ENCODE peak calls at places on chromosomes 5 and 9, in four cellular contexts. One of them, this sample, is unnamed.

GRCh38 chr9:134621558-134622110 is 20.0 kb upstream of the COL5A1 start:
- DNase-seq in HL-60: no peak
- DNase-seq in AG04450: no peak
- DNase-seq in foreskin fibroblast: no peak
- DNase-seq in this sample: no peak

GRCh38 chr5:173232499-173233346 is 2.3 kb downstream of the NKX2-5 start:
- DNase-seq in HL-60: no peak
- DNase-seq in AG04450: no peak
- DNase-seq in foreskin fibroblast: no peak
- DNase-seq in this sample: no peak

GRCh38 chr9:123686131-123686848 is 243.6 kb downstream of the DENND1A start:
- DNase-seq in HL-60: no peak
- DNase-seq in AG04450: no peak
- DNase-seq in foreskin fibroblast: no peak
- DNase-seq in this sample: no peak

GRCh38 chr9:98484218-98484617 is 224.5 kb downstream of the GABBR2 start:
- DNase-seq in HL-60: no peak
- DNase-seq in AG04450: no peak
- DNase-seq in foreskin fibroblast: peak; percentile 30
- DNase-seq in this sample: no peak

GRCh38 chr5:132259061-132259851 is 1.8 kb downstream of the PDLIM4 start:
- DNase-seq in HL-60: no peak
- DNase-seq in AG04450: peak; percentile 74
- DNase-seq in foreskin fibroblast: peak; percentile 96
- DNase-seq in this sample: no peak

GRCh38 chr5:78783434-78784130 is 135.0 kb upstream of the LHFPL2 start:
- DNase-seq in HL-60: no peak
- DNase-seq in AG04450: no peak
- DNase-seq in foreskin fibroblast: no peak
- DNase-seq in this sample: no peak

GRCh38 chr5:73030995-73031394 is 75.2 kb downstream of the FCHO2 start:
- DNase-seq in HL-60: no peak
- DNase-seq in AG04450: peak; percentile 62
- DNase-seq in foreskin fibroblast: peak; percentile 84
- DNase-seq in this sample: no peak

GRCh38 chr5:131538177-131538593 is 96.8 kb downstream of the RAPGEF6 start:
- DNase-seq in HL-60: peak; percentile 28
- DNase-seq in AG04450: no peak
- DNase-seq in foreskin fibroblast: peak; percentile 72
- DNase-seq in this sample: no peak

GRCh38 chr5:66717455-66718373 is 121.5 kb downstream of the MAST4 start:
- DNase-seq in HL-60: no peak
- DNase-seq in AG04450: no peak
- DNase-seq in foreskin fibroblast: no peak
- DNase-seq in this sample: no peak

GRCh38 chr5:159899067-159900049 is 16.9 kb upstream of the ADRA1B start:
- DNase-seq in HL-60: no peak
- DNase-seq in AG04450: no peak
- DNase-seq in foreskin fibroblast: peak; percentile 57
- DNase-seq in this sample: no peak

GRCh38 chr9:102069969-102070368 is 331.5 kb upstream of the GRIN3A start:
- DNase-seq in HL-60: no peak
- DNase-seq in AG04450: no peak
- DNase-seq in foreskin fibroblast: no peak
- DNase-seq in this sample: no peak

GRCh38 chr5:178426326-178427130 is 163.7 kb downstream of the COL23A1 start:
- DNase-seq in HL-60: no peak
- DNase-seq in AG04450: no peak
- DNase-seq in foreskin fibroblast: no peak
- DNase-seq in this sample: no peak

GRCh38 chr5:2751592-2752021 is at the start of gene IRX2:
- DNase-seq in HL-60: no peak
- DNase-seq in AG04450: no peak
- DNase-seq in foreskin fibroblast: peak; percentile 97
- DNase-seq in this sample: no peak

GRCh38 chr5:66558562-66558961 is 37.6 kb upstream of the MAST4 start:
- DNase-seq in HL-60: no peak
- DNase-seq in AG04450: no peak
- DNase-seq in foreskin fibroblast: no peak
- DNase-seq in this sample: peak; percentile 8

GRCh38 chr5:173618927-173619519 is 2.6 kb upstream of the BOD1 start:
- DNase-seq in HL-60: peak; percentile 49
- DNase-seq in AG04450: no peak
- DNase-seq in foreskin fibroblast: peak; percentile 32
- DNase-seq in this sample: peak; percentile 34

GRCh38 chr5:127838661-127839060 is 135.5 kb downstream of the CCDC192 start:
- DNase-seq in HL-60: no peak
- DNase-seq in AG04450: no peak
- DNase-seq in foreskin fibroblast: peak; percentile 47
- DNase-seq in this sample: no peak

GRCh38 chr9:90774682-90775081 is 26.9 kb upstream of the SYK start:
- DNase-seq in HL-60: peak; percentile 91
- DNase-seq in AG04450: no peak
- DNase-seq in foreskin fibroblast: no peak
- DNase-seq in this sample: peak; percentile 88

GRCh38 chr9:124696101-124696500 is 75.0 kb downstream of the NR6A1 start:
- DNase-seq in HL-60: no peak
- DNase-seq in AG04450: no peak
- DNase-seq in foreskin fibroblast: peak; percentile 12
- DNase-seq in this sample: no peak

GRCh38 chr5:128559300-128560297 is 21.6 kb upstream of the FBN2 start:
- DNase-seq in HL-60: no peak
- DNase-seq in AG04450: no peak
- DNase-seq in foreskin fibroblast: peak; percentile 10
- DNase-seq in this sample: no peak

GRCh38 chr9:133953976-133954709 is 38.0 kb downstream of the VAV2 start:
- DNase-seq in HL-60: no peak
- DNase-seq in AG04450: no peak
- DNase-seq in foreskin fibroblast: no peak
- DNase-seq in this sample: peak; percentile 83

GRCh38 chr5:160929343-160929742 is 77.3 kb upstream of the ATP10B start:
- DNase-seq in HL-60: no peak
- DNase-seq in AG04450: no peak
- DNase-seq in foreskin fibroblast: no peak
- DNase-seq in this sample: no peak

GRCh38 chr9:115413304-115413703 is 295.3 kb upstream of the TNC start:
- DNase-seq in HL-60: no peak
- DNase-seq in AG04450: no peak
- DNase-seq in foreskin fibroblast: no peak
- DNase-seq in this sample: no peak

GRCh38 chr5:175569701-175570100 is 88.2 kb upstream of the HRH2 start:
- DNase-seq in HL-60: no peak
- DNase-seq in AG04450: no peak
- DNase-seq in foreskin fibroblast: no peak
- DNase-seq in this sample: no peak

GRCh38 chr5:172339264-172340180 is 56.0 kb upstream of the UBTD2 start:
- DNase-seq in HL-60: no peak
- DNase-seq in AG04450: no peak
- DNase-seq in foreskin fibroblast: no peak
- DNase-seq in this sample: no peak

GRCh38 chr5:73596705-73597328 is 29.2 kb upstream of the ARHGEF28 start:
- DNase-seq in HL-60: peak; percentile 27
- DNase-seq in AG04450: no peak
- DNase-seq in foreskin fibroblast: no peak
- DNase-seq in this sample: no peak

GRCh38 chr9:5111696-5112095 is 73.7 kb downstream of the INSL6 start:
- DNase-seq in HL-60: no peak
- DNase-seq in AG04450: no peak
- DNase-seq in foreskin fibroblast: no peak
- DNase-seq in this sample: no peak

GRCh38 chr9:85960688-85961093 is 19.7 kb downstream of the NAA35 start:
- DNase-seq in HL-60: no peak
- DNase-seq in AG04450: no peak
- DNase-seq in foreskin fibroblast: no peak
- DNase-seq in this sample: no peak

DNA sequence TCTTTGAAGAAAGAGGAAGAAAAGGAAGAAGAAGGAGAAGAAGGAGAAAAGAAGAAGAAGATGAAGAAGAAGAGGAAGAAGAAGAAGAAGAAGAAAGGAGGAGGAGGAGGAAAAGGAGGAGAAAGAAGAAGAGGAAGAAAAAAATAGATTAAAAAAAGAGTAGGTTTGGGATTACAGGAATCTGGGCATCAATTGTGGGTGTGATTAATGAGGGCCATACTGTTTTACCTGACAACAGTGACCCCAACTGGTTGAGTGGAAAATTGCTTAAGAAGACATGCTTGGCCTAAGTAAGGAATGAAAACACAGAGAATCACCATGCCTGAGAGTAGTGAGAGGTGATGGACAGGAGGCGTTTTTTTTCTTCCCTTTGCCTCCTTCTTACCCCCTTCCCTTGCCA is 114.6 kb downstream of the FAM170A start:
- DNase-seq in HL-60: peak; percentile 4
- DNase-seq in AG04450: no peak
- DNase-seq in foreskin fibroblast: no peak
- DNase-seq in this sample: peak; percentile 29
- TF ChIP-seq CTCF in HL-60: no peak
- TF ChIP-seq CTCF in AG04450: peak; percentile 17
- TF ChIP-seq CTCF in foreskin fibroblast: peak; percentile 19
- TF ChIP-seq CTCF in this sample: peak; percentile 74

DNA sequence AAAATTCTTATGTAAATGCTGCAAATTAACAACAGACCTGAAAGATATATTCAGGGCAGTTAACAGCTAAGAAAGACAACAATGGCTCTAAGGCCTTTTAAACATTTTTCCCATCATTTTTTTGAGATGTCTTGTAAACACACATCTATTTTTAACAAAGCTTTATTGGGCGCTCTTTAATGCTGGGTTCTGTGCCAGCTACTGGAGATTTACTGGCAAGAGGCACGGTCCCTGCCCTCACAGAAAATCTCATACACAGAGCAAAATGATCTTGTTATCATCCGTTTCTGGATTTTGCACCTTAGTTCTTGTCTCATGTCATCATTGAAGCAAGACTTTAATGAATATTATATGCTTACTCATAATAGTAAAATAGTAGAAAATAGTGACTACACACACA is 1022.3 kb upstream of the WWC1 start:
- DNase-seq in HL-60: no peak
- DNase-seq in AG04450: no peak
- DNase-seq in foreskin fibroblast: no peak
- DNase-seq in this sample: no peak
- H3K4me3 ChIP-seq in HL-60: no peak overlapping the region
- H3K4me3 ChIP-seq in AG04450: no peak overlapping the region
- H3K4me3 ChIP-seq in foreskin fibroblast: no peak overlapping the region
- H3K4me3 ChIP-seq in this sample: no peak overlapping the region

GRCh38 chr5:11180890-11181289 is 419.9 kb upstream of the DAP start:
- DNase-seq in HL-60: no peak
- DNase-seq in AG04450: no peak
- DNase-seq in foreskin fibroblast: no peak
- DNase-seq in this sample: no peak

GRCh38 chr5:11181940-11182339 is 420.9 kb upstream of the DAP start:
- DNase-seq in HL-60: no peak
- DNase-seq in AG04450: no peak
- DNase-seq in foreskin fibroblast: no peak
- DNase-seq in this sample: no peak

GRCh38 chr5:11177993-11178711 is 417.1 kb upstream of the DAP start:
- DNase-seq in HL-60: no peak
- DNase-seq in AG04450: no peak
- DNase-seq in foreskin fibroblast: no peak
- DNase-seq in this sample: no peak

GRCh38 chr5:11182441-11183080 is 421.5 kb upstream of the DAP start:
- DNase-seq in HL-60: peak; percentile 18
- DNase-seq in AG04450: no peak
- DNase-seq in foreskin fibroblast: peak; percentile 4
- DNase-seq in this sample: no peak
- TF ChIP-seq CTCF in HL-60: peak; percentile 23
- TF ChIP-seq CTCF in AG04450: peak; percentile 76
- TF ChIP-seq CTCF in foreskin fibroblast: peak; percentile 64
- TF ChIP-seq CTCF in this sample: peak; percentile 46

GRCh38 chr5:138340008-138340407 is 1.9 kb downstream of the FAM53C start:
- DNase-seq in HL-60: no peak
- DNase-seq in AG04450: no peak
- DNase-seq in foreskin fibroblast: no peak
- DNase-seq in this sample: no peak
- H3K4me3 ChIP-seq in HL-60: no peak overlapping the region
- H3K4me3 ChIP-seq in AG04450: peak overlapping the region; percentile 91
- H3K4me3 ChIP-seq in foreskin fibroblast: peak overlapping the region; percentile 98
- H3K4me3 ChIP-seq in this sample: peak overlapping the region; percentile 73

DNA sequence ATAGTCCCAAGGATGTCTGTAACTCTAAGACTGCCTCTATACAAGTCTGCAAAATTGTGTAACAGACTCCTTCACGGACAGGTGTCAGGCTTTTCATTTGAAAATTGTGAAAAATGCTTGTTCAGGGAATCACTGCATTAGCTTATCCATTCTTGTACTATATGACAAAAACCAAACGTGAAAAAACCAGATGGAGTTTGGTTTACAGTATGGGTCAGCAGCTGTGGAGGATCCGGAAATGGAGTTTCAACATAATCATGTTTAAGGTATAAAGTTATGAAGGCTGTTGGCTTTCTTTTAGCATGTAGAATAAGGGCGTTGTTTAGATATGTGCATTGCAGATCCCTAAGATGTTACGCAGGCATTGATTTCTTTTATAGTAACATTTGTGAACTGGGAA is 123.9 kb downstream of the GDNF start:
- DNase-seq in HL-60: no peak
- DNase-seq in AG04450: no peak
- DNase-seq in foreskin fibroblast: no peak
- DNase-seq in this sample: no peak
- TF ChIP-seq CTCF in HL-60: no peak
- TF ChIP-seq CTCF in AG04450: no peak
- TF ChIP-seq CTCF in foreskin fibroblast: no peak
- TF ChIP-seq CTCF in this sample: no peak